ENCODE peak calls at places on chromosome 11, in six cellular contexts. P is right atrium auricular region, Z is ovary, O is NB4, S is heart left ventricle, M is mesothelial cell of epicardium. N is an unnamed sample.

GRCh38 chr11:87430821-87431220 is 393.1 kb downstream of the TMEM135 start:
- DNase-seq in P (no peak), Z (no peak), O (no peak), S (no peak), M (no peak), N (no peak)

GRCh38 chr11:69699213-69699612 is 4.6 kb downstream of the FGF19 start:
- DNase-seq in P (no peak), Z (no peak), O (no peak), S (no peak), M (no peak), N (no peak)

GRCh38 chr11:127619946-127620345 is 619.4 kb upstream of the KIRREL3 start:
- DNase-seq in P (no peak), Z (no peak), O (no peak), S (no peak), M (no peak), N (no peak)

GRCh38 chr11:67311556-67312082 is 8.3 kb downstream of the SSH3 start:
- DNase-seq in P (no peak), Z (no peak), O (no peak), S (no peak), M (no peak), N (no peak)

GRCh38 chr11:121929581-121929980 is 186.4 kb downstream of the BLID start:
- DNase-seq in P (no peak), Z (peak), O (no peak), S (peak), M (peak), N (no peak)

GRCh38 chr11:83195176-83195531 is 1.6 kb downstream of the ANKRD42 start:
- DNase-seq in P (no peak), Z (no peak), O (peak), S (no peak), M (no peak), N (peak)

GRCh38 chr11:94674005-94674491 is 94.1 kb upstream of the AMOTL1 start:
- DNase-seq in P (peak), Z (no peak), O (no peak), S (peak), M (no peak), N (no peak)

GRCh38 chr11:12172493-12173013 is 62.2 kb downstream of the MICAL2 start:
- DNase-seq in P (no peak), Z (no peak), O (no peak), S (no peak), M (no peak), N (no peak)

GRCh38 chr11:116580828-116581227 is 192.0 kb downstream of the BUD13 start:
- DNase-seq in P (no peak), Z (no peak), O (no peak), S (no peak), M (no peak), N (no peak)

DNA sequence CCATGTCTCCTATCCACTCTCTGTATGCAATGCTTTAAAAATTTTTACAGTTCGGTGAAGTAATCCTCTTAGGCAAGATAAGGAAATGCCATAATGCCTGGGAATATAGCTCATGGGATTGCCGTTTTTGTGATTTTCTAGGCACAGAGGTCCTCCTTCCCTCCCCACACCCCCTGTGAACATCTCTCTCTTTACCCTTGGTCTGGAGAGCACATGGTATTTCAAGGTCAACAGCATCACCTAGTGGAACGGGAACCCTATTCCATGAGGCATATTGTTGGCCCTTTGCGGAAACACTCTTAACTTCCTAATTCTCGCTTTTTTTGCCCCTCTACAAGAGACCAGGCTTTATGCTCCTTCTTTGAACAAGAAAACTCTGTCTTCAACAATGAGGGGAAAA is 8.8 kb downstream of the NXPE4 start:
- DNase-seq in P (no peak), Z (no peak), O (no peak), S (no peak), M (no peak), N (no peak)
- TF ChIP-seq CTCF in P (no peak), Z (no peak), O (no peak), S (no peak), M (no peak), N (no peak)

DNA sequence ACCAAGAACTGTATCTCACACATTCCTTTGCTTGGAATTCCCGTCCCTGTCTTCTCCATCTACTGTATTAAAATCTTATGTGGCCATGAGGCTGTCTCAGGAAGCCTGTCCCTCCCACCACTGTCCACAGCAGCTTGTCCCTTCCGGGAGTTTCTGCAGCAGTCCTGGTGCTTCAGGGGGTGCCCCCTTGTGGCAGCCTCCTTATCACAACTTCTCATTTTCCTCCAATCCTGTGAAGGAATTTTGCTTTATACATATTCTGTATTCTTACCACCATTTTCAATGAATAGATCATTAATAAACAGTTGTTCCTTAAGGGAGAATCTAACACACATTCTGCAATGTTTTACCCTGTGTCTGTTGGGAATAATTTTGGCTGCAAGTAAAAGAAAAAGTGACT is 220.4 kb upstream of the RAG2 start:
- DNase-seq in P (no peak), Z (no peak), O (peak), S (no peak), M (no peak), N (peak)
- TF ChIP-seq CTCF in P (no peak), Z (no peak), O (peak), S (no peak), M (peak), N (peak)

DNA sequence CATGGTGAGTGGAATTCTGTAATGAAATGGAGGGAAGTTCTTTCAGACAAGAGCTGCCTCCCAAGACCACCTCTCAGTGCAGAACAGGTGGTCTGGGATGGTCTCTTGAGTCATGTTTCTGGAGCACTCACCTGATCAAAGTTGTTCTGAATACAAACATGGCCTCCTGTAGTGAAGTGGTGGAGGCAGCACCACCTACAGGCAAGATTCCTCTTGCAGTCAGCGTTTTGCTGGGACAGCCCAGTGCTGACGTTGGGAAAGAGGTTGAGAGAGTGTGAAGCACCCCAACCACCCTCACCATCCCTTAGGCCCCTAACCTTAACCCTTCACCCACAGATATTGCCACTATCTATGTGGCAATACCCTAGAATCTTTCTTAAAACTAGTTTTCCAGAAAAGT is 371.4 kb downstream of the CADM1 start:
- DNase-seq in P (no peak), Z (no peak), O (peak), S (no peak), M (no peak), N (peak)
- TF ChIP-seq CTCF in P (peak), Z (no peak), O (peak), S (no peak), M (no peak), N (peak)

GRCh38 chr11:8231979-8232378 is 31.7 kb downstream of the LMO1 start:
- DNase-seq in P (no peak), Z (no peak), O (no peak), S (no peak), M (no peak), N (no peak)
- TF ChIP-seq CTCF in P (no peak), Z (no peak), O (no peak), S (no peak), M (no peak), N (no peak)

DNA sequence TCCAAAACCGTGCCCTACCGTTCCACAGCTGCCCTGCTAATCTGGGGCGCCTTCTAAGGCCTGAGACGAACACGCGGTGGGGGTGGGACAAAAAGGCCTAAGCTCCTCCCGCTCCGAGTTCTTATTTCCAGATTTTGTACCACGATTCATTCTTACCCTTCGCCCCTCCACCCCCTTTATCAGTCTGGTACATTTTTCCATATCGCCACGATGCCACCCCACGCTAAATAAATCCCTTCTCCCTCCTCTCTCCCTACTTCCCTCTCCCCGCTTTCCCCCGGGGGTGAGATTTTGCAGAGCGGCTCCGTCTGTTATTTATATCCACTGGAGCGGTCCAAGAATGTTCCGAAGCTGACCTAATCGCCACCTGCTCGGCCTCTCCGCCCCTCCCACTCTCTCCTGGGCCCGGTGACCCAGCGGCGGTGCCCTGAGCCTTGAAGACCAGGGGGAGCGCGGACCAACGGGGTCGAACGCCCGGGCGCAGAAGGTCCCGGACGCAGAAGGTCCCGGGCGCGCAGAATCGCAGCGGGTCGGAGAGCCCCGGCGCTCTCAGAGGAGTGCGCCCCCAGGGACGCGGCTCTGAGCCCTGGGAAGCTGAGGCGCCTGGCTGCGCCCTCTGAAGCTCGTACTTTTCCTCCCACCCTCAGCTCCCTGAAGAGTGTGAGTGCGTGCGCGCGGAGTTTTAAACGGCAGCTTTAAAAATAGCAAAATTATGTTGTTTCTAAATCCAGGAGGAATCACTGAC is 875 bp upstream of the PACSIN3 start:
- DNase-seq in P (no peak), Z (peak), O (peak), S (peak), M (no peak), N (peak)
- TF ChIP-seq CTCF in P (peak), Z (no peak), O (no peak), S (no peak), M (no peak), N (no peak)